ENCODE peak calls at places on chromosomes 12 and 14, in ten cellular contexts. M is AG09309; C is aorta; W is T-cell; Y is NCI-H2107; Z is epithelial cell of prostate; D is RWPE1; O is stimulated activated CD4-positive, alpha-beta T cell treated with anti-CD3 and anti-CD28 coated beads, Interleukin-15, amount 100 ng/mL, for 24 hours; K is right cardiac atrium; A is kidney tubule cell. V is an unnamed sample.

GRCh38 chr14:103259801-103260628 is 74.0 kb upstream of the EIF5 start:
- DNase-seq in M (no peak), C (peak; percentile 56), W (no peak), Y (no peak), Z (no peak), D (no peak), O (no peak), K (no peak), A (peak; percentile 81), V (no peak)

GRCh38 chr12:52975820-52976573 is 27.1 kb downstream of the KRT18 start:
- DNase-seq in M (no peak), C (no peak), W (no peak), Y (no peak), Z (no peak), D (no peak), O (no peak), K (peak; percentile 49), A (peak; percentile 71), V (no peak)

GRCh38 chr14:60095781-60096450 is 4.2 kb downstream of the PCNX4 start:
- DNase-seq in M (no peak), C (no peak), W (no peak), Y (no peak), Z (peak; percentile 39), D (no peak), O (no peak), K (no peak), A (peak; percentile 45), V (no peak)

GRCh38 chr14:68665116-68665515 is 127.8 kb downstream of the ZFP36L1 start:
- DNase-seq in M (no peak), C (no peak), W (no peak), Y (no peak), Z (no peak), D (no peak), O (no peak), K (no peak), A (no peak), V (no peak)

GRCh38 chr14:64788706-64789105 is 84.5 kb downstream of the PLEKHG3 start:
- DNase-seq in M (peak; percentile 84), C (no peak), W (no peak), Y (peak; percentile 50), Z (peak; percentile 68), D (peak; percentile 75), O (no peak), K (no peak), A (peak; percentile 83), V (no peak)

GRCh38 chr12:88184196-88184595 is 42.1 kb downstream of the TMTC3 start:
- DNase-seq in M (no peak), C (no peak), W (no peak), Y (no peak), Z (no peak), D (no peak), O (no peak), K (no peak), A (no peak), V (no peak)

GRCh38 chr12:5656836-5657235 is 224.9 kb downstream of the NTF3 start:
- DNase-seq in M (no peak), C (no peak), W (no peak), Y (no peak), Z (no peak), D (no peak), O (no peak), K (no peak), A (no peak), V (no peak)

GRCh38 chr12:98743362-98743953 is 98.4 kb downstream of the APAF1 start:
- DNase-seq in M (no peak), C (no peak), W (peak; percentile 22), Y (no peak), Z (no peak), D (peak; percentile 21), O (peak; percentile 67), K (no peak), A (peak; percentile 14), V (no peak)

GRCh38 chr12:13181375-13182070 is 15.0 kb upstream of the EMP1 start:
- DNase-seq in M (no peak), C (no peak), W (no peak), Y (no peak), Z (no peak), D (no peak), O (no peak), K (no peak), A (no peak), V (no peak)

GRCh38 chr12:82144505-82144904 is 213.7 kb downstream of the CCDC59 start:
- DNase-seq in M (no peak), C (no peak), W (no peak), Y (no peak), Z (no peak), D (no peak), O (no peak), K (no peak), A (no peak), V (no peak)

GRCh38 chr14:94098359-94098758 is 12.2 kb upstream of the IFI27 start:
- DNase-seq in M (peak; percentile 74), C (no peak), W (no peak), Y (no peak), Z (no peak), D (no peak), O (no peak), K (no peak), A (no peak), V (no peak)

GRCh38 chr14:47044841-47045240 is 393.3 kb upstream of the RPL10L start:
- DNase-seq in M (no peak), C (no peak), W (no peak), Y (no peak), Z (no peak), D (no peak), O (no peak), K (no peak), A (peak; percentile 13), V (peak; percentile 52)

GRCh38 chr12:11798856-11799530 is 149.5 kb downstream of the ETV6 start:
- DNase-seq in M (no peak), C (no peak), W (no peak), Y (no peak), Z (no peak), D (peak; percentile 20), O (no peak), K (peak; percentile 27), A (peak; percentile 92), V (no peak)